ENCODE peak calls at places on chromosomes 5 and 9, in seven cellular contexts. One of them, this sample, is unnamed.

GRCh38 chr9:14932246-14932645 is 22.0 kb upstream of the FREM1 start:
- DNase-seq in left lung: no peak
- DNase-seq in fibroblast of villous mesenchyme: no peak
- DNase-seq in psoas muscle: no peak
- DNase-seq in HepG2: no peak
- DNase-seq in CD8-positive, alpha-beta T cell: no peak
- DNase-seq in osteocyte: no peak
- DNase-seq in this sample: no peak

GRCh38 chr9:29456940-29457339 is 1883.7 kb upstream of the C9orf72 start:
- DNase-seq in left lung: no peak
- DNase-seq in osteocyte: no peak
- DNase-seq in fibroblast of villous mesenchyme: peak; percentile 33
- DNase-seq in HepG2: no peak
- DNase-seq in psoas muscle: no peak
- DNase-seq in CD8-positive, alpha-beta T cell: no peak
- DNase-seq in this sample: no peak

GRCh38 chr5:76855961-76856360 is 6.1 kb downstream of the S100Z start:
- DNase-seq in osteocyte: no peak
- DNase-seq in left lung: no peak
- DNase-seq in fibroblast of villous mesenchyme: no peak
- DNase-seq in psoas muscle: no peak
- DNase-seq in HepG2: no peak
- DNase-seq in CD8-positive, alpha-beta T cell: peak; percentile 9
- DNase-seq in this sample: no peak

GRCh38 chr9:133598978-133599377 is 10.2 kb downstream of the FAM163B start:
- DNase-seq in osteocyte: no peak
- DNase-seq in CD8-positive, alpha-beta T cell: no peak
- DNase-seq in psoas muscle: no peak
- DNase-seq in fibroblast of villous mesenchyme: no peak
- DNase-seq in HepG2: no peak
- DNase-seq in left lung: peak; percentile 43
- DNase-seq in this sample: no peak

GRCh38 chr5:98770158-98770910 is 3.1 kb upstream of the RGMB start:
- DNase-seq in fibroblast of villous mesenchyme: peak; percentile 76
- DNase-seq in osteocyte: no peak
- DNase-seq in left lung: peak; percentile 78
- DNase-seq in psoas muscle: peak; percentile 45
- DNase-seq in CD8-positive, alpha-beta T cell: no peak
- DNase-seq in HepG2: peak; percentile 41
- DNase-seq in this sample: peak; percentile 59

GRCh38 chr5:147859962-147860640 is 18.4 kb upstream of the SCGB3A2 start:
- DNase-seq in CD8-positive, alpha-beta T cell: no peak
- DNase-seq in psoas muscle: no peak
- DNase-seq in HepG2: no peak
- DNase-seq in left lung: no peak
- DNase-seq in osteocyte: no peak
- DNase-seq in fibroblast of villous mesenchyme: no peak
- DNase-seq in this sample: no peak

GRCh38 chr9:14994738-14995137 is 84.5 kb upstream of the FREM1 start:
- DNase-seq in CD8-positive, alpha-beta T cell: no peak
- DNase-seq in fibroblast of villous mesenchyme: no peak
- DNase-seq in HepG2: no peak
- DNase-seq in psoas muscle: no peak
- DNase-seq in osteocyte: no peak
- DNase-seq in left lung: no peak
- DNase-seq in this sample: no peak

GRCh38 chr5:169629847-169630548 is 7.1 kb upstream of the DOCK2 start:
- DNase-seq in CD8-positive, alpha-beta T cell: no peak
- DNase-seq in osteocyte: no peak
- DNase-seq in fibroblast of villous mesenchyme: peak; percentile 54
- DNase-seq in HepG2: peak; percentile 21
- DNase-seq in left lung: no peak
- DNase-seq in psoas muscle: no peak
- DNase-seq in this sample: no peak

GRCh38 chr5:67301285-67301904 is 104.8 kb upstream of the CD180 start:
- DNase-seq in psoas muscle: peak; percentile 75
- DNase-seq in fibroblast of villous mesenchyme: peak; percentile 99
- DNase-seq in CD8-positive, alpha-beta T cell: no peak
- DNase-seq in HepG2: no peak
- DNase-seq in left lung: no peak
- DNase-seq in osteocyte: no peak
- DNase-seq in this sample: no peak

GRCh38 chr5:170760126-170760525 is 23.4 kb upstream of the GABRP start:
- DNase-seq in fibroblast of villous mesenchyme: no peak
- DNase-seq in HepG2: no peak
- DNase-seq in psoas muscle: no peak
- DNase-seq in osteocyte: no peak
- DNase-seq in left lung: no peak
- DNase-seq in CD8-positive, alpha-beta T cell: no peak
- DNase-seq in this sample: no peak

GRCh38 chr5:124746252-124746915 is at the start of gene ZNF608:
- DNase-seq in CD8-positive, alpha-beta T cell: no peak
- DNase-seq in fibroblast of villous mesenchyme: peak; percentile 71
- DNase-seq in HepG2: peak; percentile 6
- DNase-seq in psoas muscle: no peak
- DNase-seq in osteocyte: no peak
- DNase-seq in left lung: no peak
- DNase-seq in this sample: no peak

GRCh38 chr9:128159784-128160602 is at the start of gene BBLN:
- DNase-seq in CD8-positive, alpha-beta T cell: peak; percentile 91
- DNase-seq in left lung: peak; percentile 98
- DNase-seq in psoas muscle: peak; percentile 94
- DNase-seq in fibroblast of villous mesenchyme: peak; percentile 93
- DNase-seq in osteocyte: peak; percentile 99
- DNase-seq in HepG2: peak; percentile 84
- DNase-seq in this sample: peak; percentile 97

GRCh38 chr9:89059925-89060506 is 68.7 kb downstream of the S1PR3 start:
- DNase-seq in left lung: no peak
- DNase-seq in fibroblast of villous mesenchyme: no peak
- DNase-seq in CD8-positive, alpha-beta T cell: no peak
- DNase-seq in HepG2: no peak
- DNase-seq in psoas muscle: no peak
- DNase-seq in osteocyte: no peak
- DNase-seq in this sample: no peak

GRCh38 chr9:18673179-18673578 is 199.2 kb downstream of the ADAMTSL1 start:
- DNase-seq in fibroblast of villous mesenchyme: no peak
- DNase-seq in left lung: no peak
- DNase-seq in HepG2: no peak
- DNase-seq in CD8-positive, alpha-beta T cell: no peak
- DNase-seq in psoas muscle: no peak
- DNase-seq in osteocyte: no peak
- DNase-seq in this sample: no peak

GRCh38 chr5:178525906-178526732 is 64.1 kb downstream of the COL23A1 start:
- DNase-seq in fibroblast of villous mesenchyme: no peak
- DNase-seq in psoas muscle: no peak
- DNase-seq in osteocyte: no peak
- DNase-seq in CD8-positive, alpha-beta T cell: no peak
- DNase-seq in HepG2: no peak
- DNase-seq in left lung: no peak
- DNase-seq in this sample: no peak

GRCh38 chr9:18785604-18786003 is 247.4 kb downstream of the SAXO1 start:
- DNase-seq in HepG2: no peak
- DNase-seq in left lung: no peak
- DNase-seq in psoas muscle: no peak
- DNase-seq in CD8-positive, alpha-beta T cell: no peak
- DNase-seq in osteocyte: no peak
- DNase-seq in fibroblast of villous mesenchyme: no peak
- DNase-seq in this sample: no peak

DNA sequence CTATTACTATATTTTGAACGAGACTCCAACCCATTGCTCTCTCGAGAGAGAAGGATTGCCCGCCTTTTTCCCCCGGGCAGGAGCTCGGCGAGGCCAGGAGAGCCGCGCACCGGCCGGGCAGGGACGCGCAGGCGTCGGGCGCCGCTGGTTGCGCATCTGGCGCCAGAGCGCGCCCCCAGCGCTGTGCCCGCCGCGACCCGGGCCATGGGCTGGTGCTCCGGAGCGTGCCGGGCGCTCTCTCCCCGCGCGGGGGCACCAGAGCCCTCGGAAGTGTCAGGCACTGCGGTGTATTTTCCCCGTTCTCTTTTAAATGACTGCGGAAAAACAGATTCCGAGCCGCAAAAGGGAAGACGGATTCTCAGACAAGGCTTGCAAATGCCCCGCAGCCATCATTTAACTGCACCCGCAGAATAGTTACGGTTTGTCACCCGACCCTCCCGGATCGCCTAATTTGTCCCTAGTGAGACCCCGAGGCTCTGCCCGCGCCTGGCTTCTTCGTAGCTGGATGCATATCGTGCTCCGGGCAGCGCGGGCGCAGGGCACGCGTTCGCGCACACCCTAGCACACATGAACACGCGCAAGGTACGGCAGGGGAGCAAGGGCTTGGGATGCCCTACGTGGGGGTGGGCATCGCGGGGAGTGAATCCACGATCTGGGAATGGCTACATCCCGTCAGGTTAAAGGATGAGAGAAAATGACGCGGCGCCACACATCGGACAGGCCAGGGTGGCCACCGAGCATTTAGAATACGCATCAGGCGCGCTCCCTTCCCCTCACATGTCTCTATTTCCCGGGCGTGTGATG is 1.1 kb upstream of the NTRK2 start:
- DNase-seq in CD8-positive, alpha-beta T cell: no peak
- DNase-seq in psoas muscle: peak; percentile 73
- DNase-seq in HepG2: no peak
- DNase-seq in osteocyte: peak; percentile 95
- DNase-seq in fibroblast of villous mesenchyme: peak; percentile 12
- DNase-seq in left lung: peak; percentile 83
- DNase-seq in this sample: peak; percentile 92
- TF ChIP-seq CTCF in CD8-positive, alpha-beta T cell: no peak
- TF ChIP-seq CTCF in psoas muscle: peak; percentile 51
- TF ChIP-seq CTCF in HepG2: peak; percentile 32
- TF ChIP-seq CTCF in osteocyte: peak; percentile 90
- TF ChIP-seq CTCF in fibroblast of villous mesenchyme: peak; percentile 42
- TF ChIP-seq CTCF in left lung: peak; percentile 66
- TF ChIP-seq CTCF in this sample: peak; percentile 47

GRCh38 chr5:132103380-132103951 is 29.9 kb downstream of the CSF2 start:
- DNase-seq in HepG2: peak; percentile 48
- DNase-seq in fibroblast of villous mesenchyme: peak; percentile 93
- DNase-seq in left lung: peak; percentile 84
- DNase-seq in osteocyte: no peak
- DNase-seq in psoas muscle: peak; percentile 84
- DNase-seq in CD8-positive, alpha-beta T cell: peak; percentile 62
- DNase-seq in this sample: no peak
- TF ChIP-seq CTCF in HepG2: no peak
- TF ChIP-seq CTCF in fibroblast of villous mesenchyme: no peak
- TF ChIP-seq CTCF in left lung: no peak
- TF ChIP-seq CTCF in osteocyte: no peak
- TF ChIP-seq CTCF in psoas muscle: no peak
- TF ChIP-seq CTCF in CD8-positive, alpha-beta T cell: peak; percentile 22
- TF ChIP-seq CTCF in this sample: no peak

GRCh38 chr9:37395229-37395628 is 27.3 kb upstream of the GRHPR start:
- DNase-seq in fibroblast of villous mesenchyme: no peak
- DNase-seq in left lung: no peak
- DNase-seq in psoas muscle: no peak
- DNase-seq in HepG2: no peak
- DNase-seq in osteocyte: no peak
- DNase-seq in CD8-positive, alpha-beta T cell: no peak
- DNase-seq in this sample: peak; percentile 51

GRCh38 chr9:37386988-37387387 is 35.5 kb upstream of the GRHPR start:
- DNase-seq in osteocyte: no peak
- DNase-seq in left lung: no peak
- DNase-seq in HepG2: no peak
- DNase-seq in psoas muscle: no peak
- DNase-seq in CD8-positive, alpha-beta T cell: no peak
- DNase-seq in fibroblast of villous mesenchyme: no peak
- DNase-seq in this sample: no peak

GRCh38 chr9:37395663-37396062 is 26.8 kb upstream of the GRHPR start:
- DNase-seq in fibroblast of villous mesenchyme: no peak
- DNase-seq in left lung: no peak
- DNase-seq in CD8-positive, alpha-beta T cell: no peak
- DNase-seq in osteocyte: no peak
- DNase-seq in psoas muscle: no peak
- DNase-seq in HepG2: no peak
- DNase-seq in this sample: no peak

GRCh38 chr9:37390759-37391158 is 31.7 kb upstream of the GRHPR start:
- DNase-seq in left lung: no peak
- DNase-seq in CD8-positive, alpha-beta T cell: no peak
- DNase-seq in fibroblast of villous mesenchyme: peak; percentile 15
- DNase-seq in osteocyte: no peak
- DNase-seq in HepG2: peak; percentile 30
- DNase-seq in psoas muscle: no peak
- DNase-seq in this sample: no peak

DNA sequence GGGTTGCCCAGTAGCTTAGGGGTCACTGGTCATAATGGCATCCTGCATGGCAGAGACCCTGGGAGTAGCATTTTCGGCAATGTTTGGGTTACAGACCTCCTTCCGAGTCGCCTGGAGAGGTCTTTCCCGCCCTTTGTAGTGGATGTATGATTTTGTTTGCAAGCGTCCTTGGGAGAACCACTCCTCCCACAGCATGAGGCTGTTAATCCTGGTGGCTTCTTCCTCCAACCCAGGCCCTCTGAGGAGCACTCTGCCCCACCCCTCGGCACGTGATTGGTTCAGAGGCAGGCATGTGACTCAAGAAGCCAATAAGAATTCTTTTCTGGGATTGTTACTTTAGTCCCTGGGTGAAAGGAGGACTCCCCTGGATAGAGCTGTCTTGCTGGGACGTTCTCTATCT is 30.2 kb upstream of the GRHPR start:
- DNase-seq in osteocyte: no peak
- DNase-seq in CD8-positive, alpha-beta T cell: no peak
- DNase-seq in fibroblast of villous mesenchyme: no peak
- DNase-seq in left lung: no peak
- DNase-seq in psoas muscle: no peak
- DNase-seq in HepG2: no peak
- DNase-seq in this sample: no peak
- TF ChIP-seq CTCF in osteocyte: no peak
- TF ChIP-seq CTCF in CD8-positive, alpha-beta T cell: no peak
- TF ChIP-seq CTCF in fibroblast of villous mesenchyme: no peak
- TF ChIP-seq CTCF in left lung: no peak
- TF ChIP-seq CTCF in psoas muscle: no peak
- TF ChIP-seq CTCF in HepG2: no peak
- TF ChIP-seq CTCF in this sample: no peak

DNA sequence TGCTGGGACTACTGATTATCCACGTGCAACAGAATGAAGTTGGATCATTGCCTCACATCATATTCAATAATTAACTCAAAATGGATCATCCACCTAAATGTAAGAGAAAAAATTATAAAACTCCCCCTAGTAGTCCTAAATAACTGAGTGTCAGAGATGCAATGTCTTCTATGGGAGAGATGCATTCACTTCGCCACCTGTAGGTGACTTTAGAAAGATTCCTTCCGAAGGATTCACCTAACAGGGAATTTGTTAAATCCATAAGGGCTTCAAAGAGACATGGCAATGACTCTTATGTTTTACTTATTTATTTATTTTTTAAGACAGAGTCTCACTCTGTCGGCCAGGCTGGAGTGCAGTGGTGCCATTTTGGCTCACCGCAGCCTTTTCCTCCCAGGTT is 526.0 kb downstream of the MTRR start:
- DNase-seq in left lung: no peak
- DNase-seq in psoas muscle: no peak
- DNase-seq in CD8-positive, alpha-beta T cell: no peak
- DNase-seq in HepG2: no peak
- DNase-seq in osteocyte: no peak
- DNase-seq in fibroblast of villous mesenchyme: no peak
- DNase-seq in this sample: no peak
- TF ChIP-seq CTCF in left lung: no peak
- TF ChIP-seq CTCF in psoas muscle: no peak
- TF ChIP-seq CTCF in CD8-positive, alpha-beta T cell: no peak
- TF ChIP-seq CTCF in HepG2: no peak
- TF ChIP-seq CTCF in osteocyte: no peak
- TF ChIP-seq CTCF in fibroblast of villous mesenchyme: no peak
- TF ChIP-seq CTCF in this sample: no peak

This sample was measured in glutamatergic neuron.